ENCODE peak calls at places on chromosomes 4 and X, in six cellular contexts. B, K, I, A, G and R are unnamed samples. For H3K4me1, the result is how much of the 10 kb centered on the place peaks cover.

GRCh38 chr4:127131527-127131926 is 501.2 kb upstream of the INTU start:
- DNase-seq in B (no peak), K (no peak), I (no peak), A (no peak), G (no peak), R (no peak)

GRCh38 chr4:41538017-41538733 is at the start of gene LIMCH1:
- DNase-seq in B (peak), K (peak), I (peak), A (no peak), G (peak), R (peak)

GRCh38 chr4:176789955-176790354 is 2.8 kb downstream of the VEGFC start:
- DNase-seq in B (no peak), K (peak), I (no peak), A (peak), G (no peak), R (peak)

GRCh38 chr4:31411606-31412005 is 691.4 kb downstream of the PCDH7 start:
- DNase-seq in B (no peak), K (no peak), I (no peak), A (no peak), G (no peak), R (no peak)

GRCh38 chr4:115042496-115042895 is 70.9 kb downstream of the NDST4 start:
- DNase-seq in B (no peak), K (peak), I (no peak), A (no peak), G (no peak), R (no peak)

GRCh38 chr4:1792832-1793495 is at the start of gene FGFR3:
- DNase-seq in B (peak), K (peak), I (no peak), A (peak), G (no peak), R (no peak)

GRCh38 chr4:188372051-188372450 is 232.8 kb downstream of the TRIML1 start:
- DNase-seq in B (no peak), K (peak), I (no peak), A (no peak), G (no peak), R (no peak)

GRCh38 chrX:147912093-147912801 is 528 bp downstream of the FMR1 start:
- DNase-seq in B (peak), K (peak), I (peak), A (peak), G (peak), R (peak)

GRCh38 chr4:170979736-170980135 is 833.5 kb upstream of the GALNTL6 start:
- DNase-seq in B (peak), K (no peak), I (no peak), A (no peak), G (no peak), R (no peak)

GRCh38 chr4:22031423-22031822 is 82.9 kb upstream of the KCNIP4 start:
- DNase-seq in B (no peak), K (no peak), I (no peak), A (no peak), G (no peak), R (no peak)

GRCh38 chr4:3363411-3364141 is 70.8 kb downstream of the RGS12 start:
- DNase-seq in B (no peak), K (no peak), I (no peak), A (no peak), G (no peak), R (no peak)

GRCh38 chrX:2707334-2707760 is 16.3 kb downstream of the CD99 start:
- DNase-seq in B (peak), K (peak), I (peak), A (peak), G (peak), R (peak)

GRCh38 chr4:29081230-29081955 is 1638.8 kb upstream of the PCDH7 start:
- DNase-seq in B (no peak), K (no peak), I (no peak), A (peak), G (no peak), R (no peak)

GRCh38 chr4:20254517-20255250 is 3.0 kb downstream of the SLIT2 start:
- DNase-seq in B (peak), K (peak), I (peak), A (peak), G (peak), R (no peak)

GRCh38 chr4:186904104-186904503 is 180.4 kb upstream of the FAT1 start:
- DNase-seq in B (no peak), K (peak), I (no peak), A (peak), G (no peak), R (no peak)

GRCh38 chr4:108024078-108024990 is 34.6 kb downstream of the HADH start:
- DNase-seq in B (no peak), K (no peak), I (no peak), A (no peak), G (no peak), R (no peak)

GRCh38 chrX:71621644-71622346 is 3.5 kb upstream of the CXCR3 start:
- DNase-seq in B (no peak), K (peak), I (peak), A (peak), G (peak), R (no peak)
- H3K4me1 ChIP-seq in B (under half), K (under half), I (under half), A (under half), G (under half), R (under half)

DNA sequence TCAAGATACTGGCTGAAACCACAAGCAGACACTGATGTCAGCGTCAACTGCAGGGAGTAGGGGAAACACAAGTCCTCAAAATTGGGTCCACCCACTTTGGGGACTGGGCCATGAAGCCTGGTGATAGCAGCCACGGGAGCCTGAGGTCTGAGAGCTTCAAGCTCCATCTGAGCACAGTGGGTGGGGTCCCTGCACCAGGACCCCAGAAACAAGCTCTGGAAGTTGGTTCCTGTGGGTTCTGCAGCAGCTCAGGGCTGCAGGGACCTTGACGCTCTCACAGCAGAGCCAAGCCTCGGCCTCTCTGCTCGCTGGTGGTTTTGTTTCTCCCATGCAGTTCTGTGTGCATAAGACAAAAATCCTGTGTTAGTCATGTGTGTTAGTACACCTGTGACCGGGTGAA is 54.5 kb downstream of the CPLX1 start:
- DNase-seq in B (no peak), K (no peak), I (no peak), A (no peak), G (no peak), R (no peak)
- H3K4me1 ChIP-seq in B (under half), K (under half), I (under half), A (under half), G (under half), R (under half)

GRCh38 chr4:37684154-37684553 is 2.0 kb downstream of the RELL1 start:
- DNase-seq in B (no peak), K (no peak), I (no peak), A (no peak), G (no peak), R (no peak)
- H3K4me1 ChIP-seq in B (under half), K (under half), I (under half), A (under half), G (under half), R (under half)

DNA sequence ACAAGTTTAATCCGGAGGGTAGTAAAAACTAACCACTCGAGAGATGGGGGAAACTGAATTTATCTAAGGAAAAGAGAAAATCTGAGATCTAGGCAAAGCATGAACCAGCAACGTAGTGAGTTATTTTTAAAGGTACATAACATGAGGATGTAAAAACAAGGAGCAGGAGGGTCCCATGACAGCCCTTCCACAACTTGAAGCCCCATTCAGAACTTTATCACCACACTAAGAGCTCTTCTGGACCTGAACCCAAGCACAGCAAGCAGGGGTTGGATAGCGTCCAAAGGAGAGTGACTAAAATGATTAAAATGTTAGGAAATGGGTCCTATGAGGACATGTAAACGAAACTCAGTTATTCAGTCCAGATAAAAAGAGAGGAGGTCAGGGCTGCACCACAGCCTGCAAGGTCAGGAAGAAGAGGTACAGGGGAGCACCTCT is 16.2 kb downstream of the SH3RF1 start:
- DNase-seq in B (peak), K (peak), I (no peak), A (peak), G (peak), R (no peak)
- H3K4me1 ChIP-seq in B (half or more), K (half or more), I (under half), A (under half), G (half or more), R (under half)

GRCh38 chrX:332916-333610 is 14.5 kb upstream of the GTPBP6 start:
- DNase-seq in B (no peak), K (no peak), I (peak), A (no peak), G (no peak), R (no peak)
- H3K4me1 ChIP-seq in B (under half), K (under half), I (under half), A (under half), G (under half), R (under half)

GRCh38 chr4:118894034-118894433 is 5.4 kb downstream of the SYNPO2 start:
- DNase-seq in B (no peak), K (no peak), I (no peak), A (no peak), G (no peak), R (no peak)
- H3K4me1 ChIP-seq in B (under half), K (under half), I (under half), A (half or more), G (under half), R (under half)

GRCh38 chr4:76209876-76210275 is 3.7 kb downstream of the SCARB2 start:
- DNase-seq in B (no peak), K (no peak), I (no peak), A (no peak), G (no peak), R (no peak)
- H3K4me1 ChIP-seq in B (under half), K (half or more), I (under half), A (under half), G (half or more), R (under half)